ENCODE peak calls at places on chromosomes 7 and 10, in six cellular contexts. U is psoas muscle; X is SK-N-SH; M is CD4-positive, alpha-beta T cell; R is PC-9; I is IMR-90. Y is an unnamed sample.

GRCh38 chr7:139591550-139592195 is 68.2 kb downstream of the CLEC2L start:
- DNase-seq in I (no peak), R (no peak), M (no peak), X (no peak), U (no peak), Y (no peak)

GRCh38 chr7:157690058-157690832 is 353.4 kb downstream of the DNAJB6 start:
- DNase-seq in U (peak), I (no peak), R (no peak), M (no peak), X (peak), Y (no peak)

GRCh38 chr7:42456756-42457276 is 219.8 kb upstream of the GLI3 start:
- DNase-seq in U (no peak), X (no peak), R (no peak), I (no peak), M (no peak), Y (no peak)

GRCh38 chr10:29998142-29998808 is 61.1 kb downstream of the JCAD start:
- DNase-seq in R (peak), M (peak), U (peak), X (peak), I (peak), Y (no peak)

GRCh38 chr7:66920256-66920655 is 769 bp upstream of the TMEM248 start:
- DNase-seq in M (no peak), X (no peak), U (no peak), R (no peak), I (no peak), Y (no peak)

GRCh38 chr7:27242580-27243339 is at the start of gene EVX1:
- DNase-seq in R (no peak), X (no peak), I (peak), U (no peak), M (peak), Y (no peak)

GRCh38 chr10:49593998-49594397 is 16.1 kb upstream of the SLC18A3 start:
- DNase-seq in M (no peak), R (no peak), X (no peak), U (no peak), I (no peak), Y (no peak)

GRCh38 chr7:39624935-39625694 is 1.7 kb downstream of the RALA start:
- DNase-seq in X (no peak), U (no peak), R (no peak), M (no peak), I (peak), Y (no peak)

GRCh38 chr7:17832820-17833219 is 107.5 kb downstream of the SNX13 start:
- DNase-seq in M (no peak), U (no peak), X (no peak), R (no peak), I (no peak), Y (no peak)

GRCh38 chr7:102125127-102125561 is 161.5 kb upstream of the SH2B2 start:
- DNase-seq in M (no peak), R (peak), X (no peak), I (peak), U (peak), Y (no peak)

GRCh38 chr10:22618081-22618785 is 96.1 kb downstream of the PIP4K2A start:
- DNase-seq in X (no peak), U (no peak), R (no peak), M (no peak), I (peak), Y (no peak)

GRCh38 chr10:103542764-103543616 is 49.5 kb downstream of the NEURL1 start:
- DNase-seq in I (peak), U (no peak), M (peak), R (no peak), X (peak), Y (no peak)

GRCh38 chr10:87750001-87750651 is 67.9 kb downstream of the ATAD1 start:
- DNase-seq in M (no peak), U (no peak), X (no peak), I (peak), R (no peak), Y (no peak)

GRCh38 chr10:50604049-50604640 is 19.6 kb downstream of the SGMS1 start:
- DNase-seq in R (no peak), X (no peak), U (no peak), M (no peak), I (no peak), Y (no peak)

GRCh38 chr10:55500931-55501559 is 700.0 kb upstream of the PCDH15 start:
- DNase-seq in I (no peak), M (no peak), X (peak), R (peak), U (no peak), Y (no peak)

GRCh38 chr7:104625956-104626355 is 297.6 kb downstream of the LHFPL3 start:
- DNase-seq in U (no peak), X (no peak), M (no peak), R (no peak), I (no peak), Y (no peak)
- H3K27ac ChIP-seq in U (no peak), X (no peak), M (no peak), R (no peak), I (no peak), Y (no peak)

GRCh38 chr7:75867390-75867717 is 11.5 kb upstream of the RHBDD2 start:
- DNase-seq in I (peak), U (no peak), R (no peak), M (no peak), X (no peak), Y (no peak)

GRCh38 chr7:75872073-75872782 is 6.6 kb upstream of the RHBDD2 start:
- DNase-seq in R (no peak), I (peak), M (no peak), U (no peak), X (no peak), Y (no peak)

GRCh38 chr7:75869776-75870379 is 9.0 kb upstream of the RHBDD2 start:
- DNase-seq in I (no peak), U (no peak), M (no peak), X (no peak), R (no peak), Y (no peak)

GRCh38 chr7:75868153-75868552 is 10.7 kb upstream of the RHBDD2 start:
- DNase-seq in X (no peak), I (no peak), M (no peak), R (no peak), U (no peak), Y (no peak)

GRCh38 chr7:75870557-75870956 is 8.3 kb upstream of the RHBDD2 start:
- DNase-seq in M (no peak), X (no peak), R (no peak), I (no peak), U (no peak), Y (no peak)
- H3K27ac ChIP-seq in M (no peak), X (no peak), R (no peak), I (no peak), U (no peak), Y (no peak)

DNA sequence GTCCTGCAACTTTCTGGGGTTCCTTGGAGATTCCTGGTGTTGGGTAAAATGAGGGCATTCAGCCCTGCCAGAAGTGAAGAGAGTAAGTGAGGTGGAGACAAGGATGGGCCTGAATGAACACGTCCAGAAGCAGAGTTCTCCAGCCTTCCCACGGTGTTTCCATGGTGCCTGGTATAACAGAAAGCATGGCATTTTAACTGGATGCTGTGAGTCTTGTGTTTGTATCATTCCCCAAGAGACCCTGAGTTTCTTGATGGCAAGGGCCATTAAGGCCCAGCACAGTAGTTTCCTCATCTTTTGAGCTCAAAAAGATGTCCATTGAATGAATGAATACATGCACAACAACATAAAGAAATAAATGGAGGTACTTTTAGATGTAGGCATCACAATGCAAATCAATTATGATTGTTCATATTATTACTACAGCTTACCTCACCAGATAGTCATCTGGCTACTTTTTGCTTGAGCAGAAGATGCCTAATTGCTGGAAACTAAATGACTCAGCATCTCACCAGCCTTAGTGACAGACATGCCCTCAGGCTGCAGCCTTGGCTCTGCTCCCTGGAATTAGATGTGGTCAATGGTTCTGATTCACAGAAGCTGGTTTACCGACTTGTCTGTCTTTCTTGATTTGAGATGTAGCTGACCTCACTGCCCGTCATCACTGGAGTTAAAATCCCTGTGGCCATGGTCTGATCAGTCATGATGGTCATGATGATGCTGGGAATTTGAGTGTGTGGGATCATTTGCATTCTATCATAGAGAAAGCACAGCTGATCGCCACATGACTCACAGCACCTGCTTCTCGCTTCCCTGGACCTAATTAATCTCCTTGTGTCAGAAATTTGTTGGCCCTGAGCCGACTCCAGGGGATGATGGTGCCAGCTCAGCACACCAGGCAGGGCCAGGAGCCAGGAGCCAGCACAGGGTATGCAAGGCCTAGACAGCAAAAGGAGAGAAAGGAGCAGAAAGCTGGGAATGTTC is 83.9 kb downstream of the CXCL12 start:
- DNase-seq in M (no peak), X (peak), I (peak), R (peak), U (no peak), Y (no peak)
- H3K27ac ChIP-seq in M (no peak), X (peak), I (no peak), R (no peak), U (peak), Y (no peak)

GRCh38 chr10:1211844-1212570 is 155.8 kb downstream of the WDR37 start:
- DNase-seq in X (peak), R (no peak), I (no peak), U (no peak), M (no peak), Y (no peak)
- H3K27ac ChIP-seq in X (no peak), R (no peak), I (no peak), U (no peak), M (no peak), Y (peak)

DNA sequence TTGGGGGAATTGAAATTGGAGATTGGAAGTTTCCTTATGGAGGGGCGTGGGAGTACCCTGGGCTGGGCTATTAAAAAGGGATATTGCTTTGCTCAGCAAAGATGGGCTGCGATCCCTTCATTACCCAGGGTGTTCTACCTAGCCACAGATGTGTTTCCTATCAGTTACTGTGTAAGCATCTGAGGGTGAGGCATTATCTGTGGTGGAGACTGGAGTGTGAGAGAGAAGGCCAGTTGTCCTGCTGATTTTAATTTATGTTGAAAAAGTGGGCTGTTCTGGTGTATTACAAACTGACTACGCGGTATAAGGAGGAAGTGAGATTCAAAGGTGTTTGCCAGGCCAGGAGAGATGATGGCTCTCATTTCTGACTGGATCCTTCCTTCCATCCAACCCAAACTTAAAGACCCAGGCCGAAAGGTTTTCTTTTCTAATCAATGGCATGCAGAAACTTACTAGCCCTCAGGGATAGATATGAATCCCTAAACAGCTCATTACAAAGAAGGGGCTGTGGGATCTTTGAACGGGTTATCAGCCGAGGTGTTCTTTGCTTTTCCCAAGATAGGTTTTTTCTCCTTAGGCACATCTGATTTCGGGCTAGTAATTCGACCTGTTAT is 7.6 kb downstream of the TCF7L2 start:
- DNase-seq in I (no peak), M (no peak), U (no peak), X (no peak), R (no peak), Y (no peak)
- H3K27ac ChIP-seq in I (peak), M (no peak), U (no peak), X (peak), R (no peak), Y (no peak)

DNA sequence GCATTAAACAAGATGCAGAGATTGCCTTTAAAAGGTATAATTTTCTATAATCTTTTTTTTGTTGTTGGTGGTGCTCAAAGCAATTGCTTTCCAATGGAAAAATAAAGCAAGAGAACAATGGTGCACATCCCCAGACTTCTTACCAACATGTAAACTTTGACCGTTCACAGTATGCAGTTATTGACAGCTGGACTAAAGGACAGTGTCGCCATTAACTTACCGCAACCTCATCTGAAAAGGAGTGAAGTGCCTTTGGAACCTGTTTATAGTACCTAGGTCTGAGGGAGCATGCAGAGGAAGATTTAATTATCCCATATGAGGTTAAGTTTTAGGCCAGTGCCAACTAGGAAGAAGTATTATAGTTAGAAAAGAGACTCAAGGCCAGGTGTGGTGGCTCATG is 654.5 kb downstream of the PARD3 start:
- DNase-seq in M (no peak), U (no peak), X (no peak), R (no peak), I (no peak), Y (no peak)
- H3K27ac ChIP-seq in M (no peak), U (no peak), X (no peak), R (no peak), I (no peak), Y (no peak)

Y was measured in substantia nigra.